ENCODE peak calls at places on chromosomes 16 and 17, in seven cellular contexts. One of them, this sample, is unnamed.

GRCh38 chr16:75483222-75483621 is 12.0 kb downstream of the CHST6 start:
- DNase-seq in stomach: no peak
- DNase-seq in tibial artery: no peak
- DNase-seq in psoas muscle: no peak
- DNase-seq in pancreas: no peak
- DNase-seq in heart right ventricle: no peak
- DNase-seq in HepG2: no peak
- DNase-seq in this sample: no peak

GRCh38 chr17:79993390-79994221 is 42.1 kb downstream of the TBC1D16 start:
- DNase-seq in stomach: peak; percentile 80
- DNase-seq in pancreas: peak; percentile 64
- DNase-seq in HepG2: peak; percentile 99
- DNase-seq in heart right ventricle: peak; percentile 70
- DNase-seq in tibial artery: peak; percentile 72
- DNase-seq in psoas muscle: peak; percentile 92
- DNase-seq in this sample: peak; percentile 53

GRCh38 chr17:70208825-70209555 is 39.7 kb downstream of the KCNJ2 start:
- DNase-seq in HepG2: no peak
- DNase-seq in stomach: no peak
- DNase-seq in tibial artery: no peak
- DNase-seq in psoas muscle: no peak
- DNase-seq in heart right ventricle: no peak
- DNase-seq in pancreas: no peak
- DNase-seq in this sample: no peak

GRCh38 chr17:45342871-45343526 is 26.2 kb upstream of the MAP3K14 start:
- DNase-seq in psoas muscle: no peak
- DNase-seq in HepG2: no peak
- DNase-seq in tibial artery: peak; percentile 28
- DNase-seq in pancreas: no peak
- DNase-seq in stomach: no peak
- DNase-seq in heart right ventricle: no peak
- DNase-seq in this sample: no peak

GRCh38 chr17:59381716-59382570 is 50.5 kb downstream of the YPEL2 start:
- DNase-seq in tibial artery: peak; percentile 88
- DNase-seq in HepG2: no peak
- DNase-seq in stomach: peak; percentile 71
- DNase-seq in heart right ventricle: peak; percentile 86
- DNase-seq in pancreas: peak; percentile 84
- DNase-seq in psoas muscle: no peak
- DNase-seq in this sample: no peak

GRCh38 chr16:17222756-17223411 is 247.9 kb downstream of the XYLT1 start:
- DNase-seq in tibial artery: peak; percentile 71
- DNase-seq in HepG2: no peak
- DNase-seq in stomach: no peak
- DNase-seq in heart right ventricle: peak; percentile 5
- DNase-seq in psoas muscle: no peak
- DNase-seq in pancreas: peak; percentile 42
- DNase-seq in this sample: no peak

GRCh38 chr16:29877266-29877961 is 14.4 kb upstream of the CDIPT start:
- DNase-seq in pancreas: no peak
- DNase-seq in heart right ventricle: no peak
- DNase-seq in HepG2: no peak
- DNase-seq in tibial artery: no peak
- DNase-seq in psoas muscle: no peak
- DNase-seq in stomach: no peak
- DNase-seq in this sample: peak; percentile 24

GRCh38 chr16:79707867-79708266 is 107.3 kb upstream of the MAF start:
- DNase-seq in stomach: peak; percentile 53
- DNase-seq in pancreas: no peak
- DNase-seq in psoas muscle: peak; percentile 78
- DNase-seq in heart right ventricle: peak; percentile 54
- DNase-seq in HepG2: no peak
- DNase-seq in tibial artery: peak; percentile 84
- DNase-seq in this sample: no peak

GRCh38 chr17:58330544-58330996 is 2.0 kb upstream of the TSPOAP1 start:
- DNase-seq in psoas muscle: no peak
- DNase-seq in pancreas: no peak
- DNase-seq in HepG2: no peak
- DNase-seq in heart right ventricle: no peak
- DNase-seq in tibial artery: no peak
- DNase-seq in stomach: no peak
- DNase-seq in this sample: peak; percentile 70

GRCh38 chr16:64534180-64534780 is 587.6 kb downstream of the CDH11 start:
- DNase-seq in HepG2: no peak
- DNase-seq in heart right ventricle: no peak
- DNase-seq in tibial artery: no peak
- DNase-seq in stomach: no peak
- DNase-seq in pancreas: no peak
- DNase-seq in psoas muscle: no peak
- DNase-seq in this sample: no peak

GRCh38 chr17:66885417-66885816 is 50.5 kb downstream of the CACNG5 start:
- DNase-seq in HepG2: no peak
- DNase-seq in heart right ventricle: no peak
- DNase-seq in stomach: no peak
- DNase-seq in tibial artery: no peak
- DNase-seq in pancreas: no peak
- DNase-seq in psoas muscle: no peak
- DNase-seq in this sample: no peak

GRCh38 chr16:56779956-56780355 is 50.0 kb downstream of the NUP93 start:
- DNase-seq in pancreas: no peak
- DNase-seq in psoas muscle: no peak
- DNase-seq in stomach: no peak
- DNase-seq in HepG2: no peak
- DNase-seq in heart right ventricle: no peak
- DNase-seq in tibial artery: no peak
- DNase-seq in this sample: no peak

GRCh38 chr16:6160871-6161270 is 1063.3 kb upstream of the EEF2KMT start:
- DNase-seq in stomach: no peak
- DNase-seq in pancreas: no peak
- DNase-seq in HepG2: no peak
- DNase-seq in tibial artery: no peak
- DNase-seq in psoas muscle: no peak
- DNase-seq in heart right ventricle: no peak
- DNase-seq in this sample: no peak

GRCh38 chr16:12739738-12740137 is 63.9 kb downstream of the CPPED1 start:
- DNase-seq in pancreas: no peak
- DNase-seq in stomach: no peak
- DNase-seq in psoas muscle: no peak
- DNase-seq in tibial artery: no peak
- DNase-seq in HepG2: no peak
- DNase-seq in heart right ventricle: no peak
- DNase-seq in this sample: no peak

GRCh38 chr17:48037036-48037881 is at the start of gene COPZ2:
- DNase-seq in psoas muscle: peak; percentile 90
- DNase-seq in tibial artery: peak; percentile 87
- DNase-seq in pancreas: peak; percentile 64
- DNase-seq in HepG2: peak; percentile 50
- DNase-seq in stomach: peak; percentile 60
- DNase-seq in heart right ventricle: peak; percentile 70
- DNase-seq in this sample: no peak
- TF ChIP-seq CTCF in psoas muscle: peak; percentile 34
- TF ChIP-seq CTCF in tibial artery: peak; percentile 44
- TF ChIP-seq CTCF in pancreas: no peak
- TF ChIP-seq CTCF in HepG2: peak; percentile 85
- TF ChIP-seq CTCF in stomach: no peak
- TF ChIP-seq CTCF in heart right ventricle: peak; percentile 54
- TF ChIP-seq CTCF in this sample: peak; percentile 83

GRCh38 chr17:17419166-17419565 is 57.6 kb upstream of the MED9 start:
- DNase-seq in psoas muscle: no peak
- DNase-seq in tibial artery: no peak
- DNase-seq in HepG2: no peak
- DNase-seq in heart right ventricle: no peak
- DNase-seq in stomach: no peak
- DNase-seq in pancreas: no peak
- DNase-seq in this sample: no peak
- H3K27ac ChIP-seq in psoas muscle: peak overlapping the region; percentile 65
- H3K27ac ChIP-seq in tibial artery: no peak overlapping the region
- H3K27ac ChIP-seq in HepG2: no peak overlapping the region
- H3K27ac ChIP-seq in heart right ventricle: peak overlapping the region; percentile 77
- H3K27ac ChIP-seq in stomach: no peak overlapping the region
- H3K27ac ChIP-seq in pancreas: no peak overlapping the region
- H3K27ac ChIP-seq in this sample: no peak overlapping the region

DNA sequence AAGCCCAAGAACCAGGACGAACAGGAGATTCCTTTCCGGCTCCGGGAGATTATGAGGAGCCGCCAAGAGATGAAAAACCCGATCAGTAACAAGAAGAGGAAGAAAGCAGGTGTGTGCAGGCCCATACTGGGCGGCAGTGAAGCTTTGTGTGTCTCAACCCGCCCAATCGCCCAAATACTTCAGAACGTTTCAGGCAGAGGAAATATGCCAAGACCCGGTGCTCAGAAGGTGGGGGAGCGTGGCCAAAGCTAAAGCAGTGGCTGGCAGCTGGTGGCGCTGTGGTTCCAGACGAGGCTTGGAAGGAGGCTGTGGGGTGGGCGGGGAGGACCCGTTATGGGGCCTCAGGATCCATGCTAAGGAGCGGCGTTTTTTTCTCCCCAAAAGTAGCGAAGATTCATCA is 1.2 kb downstream of the CCDC137 start:
- DNase-seq in stomach: no peak
- DNase-seq in heart right ventricle: no peak
- DNase-seq in psoas muscle: no peak
- DNase-seq in pancreas: no peak
- DNase-seq in HepG2: no peak
- DNase-seq in tibial artery: no peak
- DNase-seq in this sample: no peak
- H3K4me3 ChIP-seq in stomach: peak overlapping the region; percentile 98
- H3K4me3 ChIP-seq in heart right ventricle: no peak overlapping the region
- H3K4me3 ChIP-seq in psoas muscle: peak overlapping the region; percentile 100
- H3K4me3 ChIP-seq in pancreas: no peak overlapping the region
- H3K4me3 ChIP-seq in HepG2: peak overlapping the region; percentile 52
- H3K4me3 ChIP-seq in tibial artery: no peak overlapping the region
- H3K4me3 ChIP-seq in this sample: no peak overlapping the region

GRCh38 chr17:39014044-39014794 is 47.0 kb upstream of the FBXO47 start:
- DNase-seq in tibial artery: no peak
- DNase-seq in HepG2: peak; percentile 39
- DNase-seq in stomach: no peak
- DNase-seq in pancreas: no peak
- DNase-seq in heart right ventricle: no peak
- DNase-seq in psoas muscle: no peak
- DNase-seq in this sample: no peak

GRCh38 chr17:39012725-39013124 is 45.5 kb upstream of the FBXO47 start:
- DNase-seq in pancreas: no peak
- DNase-seq in tibial artery: no peak
- DNase-seq in stomach: no peak
- DNase-seq in HepG2: no peak
- DNase-seq in psoas muscle: no peak
- DNase-seq in heart right ventricle: no peak
- DNase-seq in this sample: no peak

GRCh38 chr17:39015546-39015935 is 48.3 kb upstream of the FBXO47 start:
- DNase-seq in tibial artery: no peak
- DNase-seq in psoas muscle: no peak
- DNase-seq in HepG2: no peak
- DNase-seq in pancreas: no peak
- DNase-seq in heart right ventricle: no peak
- DNase-seq in stomach: no peak
- DNase-seq in this sample: no peak

GRCh38 chr17:39016193-39017153 is 49.3 kb upstream of the FBXO47 start:
- DNase-seq in psoas muscle: no peak
- DNase-seq in HepG2: no peak
- DNase-seq in pancreas: no peak
- DNase-seq in heart right ventricle: no peak
- DNase-seq in stomach: no peak
- DNase-seq in tibial artery: no peak
- DNase-seq in this sample: peak; percentile 34

DNA sequence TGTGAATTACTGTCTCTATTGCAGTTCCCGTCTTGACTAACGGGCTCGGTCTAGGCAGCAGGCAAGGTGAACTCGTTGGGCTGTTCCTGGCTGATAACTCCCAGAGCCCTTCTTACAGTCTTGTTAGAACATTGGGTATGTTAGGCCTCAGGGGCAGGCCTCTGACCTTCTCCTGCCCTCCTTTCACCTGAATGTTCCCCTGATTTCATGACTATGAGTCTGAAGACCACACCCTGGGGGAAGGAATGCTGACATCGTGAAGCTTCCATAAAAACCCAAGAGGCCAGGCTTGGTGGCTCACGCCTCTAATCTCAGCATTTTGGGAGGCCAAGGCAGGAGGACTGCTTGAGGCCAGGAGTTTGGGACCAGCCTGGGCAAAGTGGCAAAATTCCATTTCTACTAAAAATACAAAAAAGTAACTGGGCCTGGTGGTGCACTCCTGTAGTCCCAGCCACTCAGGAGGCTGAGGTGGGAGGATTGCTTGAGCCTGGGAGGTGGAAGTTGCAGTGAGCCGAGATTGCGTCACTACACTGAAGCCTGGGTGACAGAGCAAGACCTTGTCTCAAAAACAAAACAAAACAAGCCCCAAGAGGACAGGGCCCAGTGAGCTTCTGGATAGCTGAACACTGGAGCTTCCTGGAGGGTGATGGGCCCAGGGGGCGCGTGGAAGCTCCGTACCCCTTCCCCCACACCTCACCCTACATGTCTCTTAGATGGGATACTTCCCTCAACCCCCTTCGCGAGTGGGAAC is 47.8 kb upstream of the FBXO47 start:
- DNase-seq in HepG2: no peak
- DNase-seq in heart right ventricle: no peak
- DNase-seq in tibial artery: no peak
- DNase-seq in pancreas: no peak
- DNase-seq in psoas muscle: no peak
- DNase-seq in stomach: no peak
- DNase-seq in this sample: no peak
- TF ChIP-seq CTCF in HepG2: no peak
- TF ChIP-seq CTCF in heart right ventricle: no peak
- TF ChIP-seq CTCF in tibial artery: no peak
- TF ChIP-seq CTCF in pancreas: no peak
- TF ChIP-seq CTCF in psoas muscle: no peak
- TF ChIP-seq CTCF in stomach: no peak
- TF ChIP-seq CTCF in this sample: no peak

DNA sequence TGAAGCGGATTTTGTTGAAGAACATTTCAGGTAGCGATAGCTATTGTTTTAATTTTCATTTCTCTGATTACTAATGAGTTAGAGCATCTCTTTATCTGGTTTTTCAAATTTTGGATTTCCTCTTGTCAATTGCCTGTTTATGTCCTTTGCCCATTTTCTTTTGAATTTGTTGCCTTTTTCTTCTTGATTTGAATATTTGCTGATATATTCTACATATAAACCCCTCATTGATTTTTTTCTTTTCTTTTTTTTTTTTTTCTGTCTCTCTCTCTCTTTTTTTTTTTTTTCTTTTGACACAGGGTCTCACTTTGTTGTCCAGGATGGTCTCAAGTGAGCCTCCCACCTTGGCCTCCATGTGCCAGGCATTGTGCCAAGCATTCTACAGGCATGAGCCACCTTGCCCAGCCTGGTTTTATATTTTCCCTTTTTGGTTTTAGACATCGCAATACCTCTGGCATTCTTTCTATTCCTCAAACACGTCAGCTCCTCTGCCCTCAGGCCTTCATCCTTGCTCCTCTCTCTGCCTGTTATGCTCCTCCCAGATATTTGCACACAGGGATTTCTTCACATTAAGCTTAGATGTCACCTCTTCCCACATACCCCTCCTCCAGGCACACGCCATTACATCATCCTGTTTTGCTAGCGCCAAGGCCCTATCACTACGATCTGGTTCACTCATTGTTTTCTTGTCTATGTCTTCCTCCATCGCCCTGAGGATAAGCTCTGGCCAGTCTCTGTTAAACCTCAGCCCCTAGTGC is 8.5 kb downstream of the SARM1 start:
- DNase-seq in stomach: no peak
- DNase-seq in pancreas: no peak
- DNase-seq in HepG2: peak; percentile 77
- DNase-seq in psoas muscle: no peak
- DNase-seq in heart right ventricle: no peak
- DNase-seq in tibial artery: no peak
- DNase-seq in this sample: no peak
- H3K27ac ChIP-seq in stomach: no peak overlapping the region
- H3K27ac ChIP-seq in pancreas: no peak overlapping the region
- H3K27ac ChIP-seq in HepG2: no peak overlapping the region
- H3K27ac ChIP-seq in psoas muscle: no peak overlapping the region
- H3K27ac ChIP-seq in heart right ventricle: no peak overlapping the region
- H3K27ac ChIP-seq in tibial artery: no peak overlapping the region
- H3K27ac ChIP-seq in this sample: no peak overlapping the region

This sample was measured in CD8-positive, alpha-beta T cell.